ENCODE peak calls at places on chromosomes 6 and 20, in six cellular contexts. D is NCI-H524 treated with DMSO at 0.1 percent for 48 hours, Q is GM03348, S is T follicular helper cell, X is fibroblast of mammary gland, B is ELR. G is an unnamed sample.
A peak's percentile ranks its signal among the peaks of the same experiment; 100 is the strongest.

GRCh38 chr6:95685817-95686216 is 108.5 kb downstream of the MANEA start:
- DNase-seq in D (no peak), Q (no peak), S (no peak), X (no peak), B (no peak), G (no peak)

GRCh38 chr6:44725070-44725469 is 337.6 kb downstream of the CDC5L start:
- DNase-seq in D (no peak), Q (no peak), S (no peak), X (peak; percentile 69), B (peak; percentile 51), G (peak; percentile 84)

GRCh38 chr6:21504790-21505189 is 88.8 kb upstream of the SOX4 start:
- DNase-seq in D (no peak), Q (no peak), S (no peak), X (no peak), B (no peak), G (no peak)

GRCh38 chr6:42100029-42100901 is 42.2 kb downstream of the C6orf132 start:
- DNase-seq in D (no peak), Q (peak; percentile 66), S (no peak), X (peak; percentile 90), B (peak; percentile 83), G (peak; percentile 85)

GRCh38 chr6:13866291-13866690 is 51.9 kb upstream of the MCUR1 start:
- DNase-seq in D (no peak), Q (no peak), S (no peak), X (no peak), B (no peak), G (no peak)

GRCh38 chr6:26445934-26446667 is 5.8 kb downstream of the BTN3A3 start:
- DNase-seq in D (no peak), Q (no peak), S (no peak), X (no peak), B (peak; percentile 58), G (peak; percentile 18)

GRCh38 chr6:90249458-90249857 is 47.2 kb downstream of the BACH2 start:
- DNase-seq in D (no peak), Q (no peak), S (no peak), X (no peak), B (no peak), G (no peak)

GRCh38 chr6:101114703-101115102 is 233.6 kb upstream of the ASCC3 start:
- DNase-seq in D (peak; percentile 74), Q (peak; percentile 42), S (no peak), X (peak; percentile 52), B (peak; percentile 40), G (peak; percentile 35)

GRCh38 chr20:22977047-22977785 is 57.9 kb upstream of the SSTR4 start:
- DNase-seq in D (no peak), Q (no peak), S (no peak), X (no peak), B (no peak), G (peak; percentile 17)

GRCh38 chr6:148329568-148330299 is 12.9 kb upstream of the SASH1 start:
- DNase-seq in D (no peak), Q (peak; percentile 75), S (no peak), X (peak; percentile 95), B (peak; percentile 91), G (peak; percentile 87)

GRCh38 chr20:20192366-20192765 is 140.0 kb downstream of the CFAP61 start:
- DNase-seq in D (no peak), Q (no peak), S (no peak), X (no peak), B (no peak), G (no peak)

GRCh38 chr6:158707826-158708225 is 58.0 kb downstream of the SYTL3 start:
- DNase-seq in D (peak; percentile 13), Q (no peak), S (no peak), X (no peak), B (no peak), G (peak; percentile 25)

GRCh38 chr6:134551245-134551960 is 233.5 kb upstream of the SGK1 start:
- DNase-seq in D (no peak), Q (peak; percentile 60), S (no peak), X (peak; percentile 84), B (peak; percentile 92), G (peak; percentile 89)

GRCh38 chr20:8860011-8860495 is 208.8 kb upstream of the PLCB4 start:
- DNase-seq in D (peak; percentile 57), Q (peak; percentile 52), S (no peak), X (peak; percentile 89), B (peak; percentile 90), G (peak; percentile 97)

GRCh38 chr6:144053601-144054000 is 41.8 kb downstream of the SF3B5 start:
- DNase-seq in D (no peak), Q (no peak), S (no peak), X (no peak), B (peak; percentile 10), G (peak; percentile 18)

GRCh38 chr6:54697423-54697822 is 149.1 kb upstream of the FAM83B start:
- DNase-seq in D (peak; percentile 10), Q (peak; percentile 30), S (no peak), X (peak; percentile 19), B (peak; percentile 34), G (peak; percentile 5)